ENCODE peak calls at places on chromosomes 16 and 17, in six cellular contexts. E is stomach, I is transverse colon, K is A549, F is suprapubic skin, W is tibial nerve. T is an unnamed sample.

GRCh38 chr17:45325810-45326209 is 9.0 kb upstream of the MAP3K14 start:
- DNase-seq in E (no peak), I (no peak), K (no peak), F (peak; percentile 22), W (no peak), T (no peak)

GRCh38 chr16:450800-451512 is 25.5 kb downstream of the RAB11FIP3 start:
- DNase-seq in E (no peak), I (no peak), K (no peak), F (no peak), W (no peak), T (no peak)

GRCh38 chr17:67438669-67439068 is 61.6 kb downstream of the PITPNC1 start:
- DNase-seq in E (no peak), I (no peak), K (no peak), F (no peak), W (no peak), T (no peak)

GRCh38 chr17:28416703-28417311 is 10.8 kb upstream of the SLC46A1 start:
- DNase-seq in E (peak; percentile 70), I (peak; percentile 68), K (peak; percentile 80), F (no peak), W (peak; percentile 39), T (no peak)

GRCh38 chr16:84553873-84554399 is 49.5 kb upstream of the MEAK7 start:
- DNase-seq in E (no peak), I (no peak), K (no peak), F (no peak), W (no peak), T (no peak)

GRCh38 chr16:55392701-55393100 is 68.7 kb downstream of the IRX6 start:
- DNase-seq in E (no peak), I (no peak), K (no peak), F (no peak), W (no peak), T (no peak)

GRCh38 chr17:58756246-58757161 is 850 bp downstream of the PPM1E start:
- DNase-seq in E (no peak), I (no peak), K (no peak), F (no peak), W (no peak), T (no peak)

GRCh38 chr17:75124041-75124818 is 7.3 kb downstream of the NT5C start:
- DNase-seq in E (peak; percentile 88), I (peak; percentile 95), K (peak; percentile 100), F (no peak), W (no peak), T (peak; percentile 40)

GRCh38 chr16:1002399-1003161 is 21.0 kb downstream of the SOX8 start:
- DNase-seq in E (peak; percentile 63), I (peak; percentile 42), K (peak; percentile 90), F (no peak), W (peak; percentile 56), T (no peak)

GRCh38 chr17:42667088-42667951 is 8.2 kb downstream of the TUBG2 start:
- DNase-seq in E (peak; percentile 60), I (peak; percentile 59), K (peak; percentile 96), F (no peak), W (no peak), T (no peak)

GRCh38 chr17:71985111-71986039 is 135.4 kb upstream of the SOX9 start:
- DNase-seq in E (no peak), I (no peak), K (no peak), F (no peak), W (no peak), T (no peak)

GRCh38 chr17:72455562-72455961 is 334.7 kb downstream of the SOX9 start:
- DNase-seq in E (no peak), I (no peak), K (peak; percentile 62), F (no peak), W (no peak), T (no peak)

GRCh38 chr16:59339871-59340270 is 605.8 kb upstream of the GOT2 start:
- DNase-seq in E (no peak), I (no peak), K (no peak), F (no peak), W (no peak), T (no peak)

GRCh38 chr16:66919569-66920472 is 1.1 kb upstream of the CDH16 start:
- DNase-seq in E (no peak), I (no peak), K (no peak), F (no peak), W (no peak), T (no peak)

GRCh38 chr17:80348551-80349436 is 66.2 kb upstream of the ENDOV start:
- DNase-seq in E (no peak), I (no peak), K (no peak), F (peak; percentile 48), W (no peak), T (no peak)

GRCh38 chr17:83101805-83102480 is 22.5 kb downstream of the METRNL start:
- DNase-seq in E (peak; percentile 78), I (peak; percentile 82), K (no peak), F (no peak), W (no peak), T (no peak)

GRCh38 chr16:81798311-81799137 is 19.4 kb downstream of the PLCG2 start:
- DNase-seq in E (no peak), I (peak; percentile 36), K (no peak), F (no peak), W (no peak), T (no peak)

DNA sequence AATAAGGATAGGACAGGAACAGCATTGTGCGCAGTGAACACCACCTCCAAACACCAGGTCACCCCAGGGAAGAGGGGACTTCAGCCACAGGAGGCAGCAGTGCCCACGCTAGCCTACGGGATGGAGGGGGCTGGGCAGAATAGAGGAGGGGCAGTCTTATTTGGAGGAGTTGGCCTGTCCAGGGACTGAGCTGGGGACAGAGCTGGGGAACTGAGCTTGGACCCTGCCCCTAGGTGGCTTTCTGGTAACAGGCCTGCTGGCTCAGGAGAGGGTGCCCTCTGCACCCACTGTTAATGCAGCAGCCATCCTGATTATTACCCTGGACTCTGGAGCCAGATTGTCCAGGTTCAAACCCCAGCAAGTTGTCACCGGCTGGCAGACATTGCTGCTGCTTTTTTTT is 9.3 kb downstream of the CCDC102A start:
- DNase-seq in E (no peak), I (no peak), K (no peak), F (no peak), W (no peak), T (no peak)
- TF ChIP-seq CTCF in E (no peak), I (no peak), K (no peak), F (no peak), W (no peak), T (no peak)

DNA sequence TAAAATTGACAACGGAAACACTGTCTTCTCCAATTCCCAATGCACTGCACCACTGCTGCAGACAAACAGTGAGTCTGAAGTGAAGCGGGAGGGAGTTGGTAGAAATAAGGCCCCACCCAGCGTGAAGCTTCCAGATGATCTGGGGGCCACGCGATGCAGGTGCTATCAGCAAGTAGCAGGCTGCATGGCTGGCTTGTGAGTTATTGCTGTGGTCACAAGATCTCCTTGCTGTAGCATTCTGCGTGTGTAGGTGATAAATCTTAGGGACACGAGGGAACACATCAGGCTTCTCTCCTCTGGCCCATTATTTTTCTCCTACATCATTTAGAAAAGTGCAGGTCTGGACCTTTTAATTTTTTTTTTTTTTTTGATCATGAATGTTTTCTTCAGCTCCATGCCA is 407.6 kb downstream of the TMEM114 start:
- DNase-seq in E (no peak), I (no peak), K (no peak), F (no peak), W (no peak), T (no peak)
- TF ChIP-seq EP300 in E (no peak), I (no peak), K (no peak), F (no peak), W (no peak), T (no peak)

GRCh38 chr17:40063034-40063765 is 435 bp downstream of the THRA start:
- DNase-seq in E (peak; percentile 51), I (peak; percentile 55), K (no peak), F (peak; percentile 89), W (peak; percentile 59), T (peak; percentile 60)
- TF ChIP-seq POLR2A in E (no peak), I (peak; percentile 60), K (no peak), F (no peak), W (peak; percentile 29), T (peak; percentile 35)

GRCh38 chr17:77442976-77443742 is 302.4 kb downstream of the SEC14L1 start:
- DNase-seq in E (no peak), I (no peak), K (no peak), F (no peak), W (no peak), T (no peak)

GRCh38 chr17:77443743-77444260 is 303.0 kb downstream of the SEC14L1 start:
- DNase-seq in E (no peak), I (no peak), K (no peak), F (no peak), W (no peak), T (no peak)

GRCh38 chr17:77440571-77440981 is 299.8 kb downstream of the SEC14L1 start:
- DNase-seq in E (no peak), I (peak; percentile 29), K (no peak), F (no peak), W (no peak), T (no peak)

GRCh38 chr17:77439382-77440013 is 298.7 kb downstream of the SEC14L1 start:
- DNase-seq in E (no peak), I (no peak), K (no peak), F (no peak), W (no peak), T (no peak)

DNA sequence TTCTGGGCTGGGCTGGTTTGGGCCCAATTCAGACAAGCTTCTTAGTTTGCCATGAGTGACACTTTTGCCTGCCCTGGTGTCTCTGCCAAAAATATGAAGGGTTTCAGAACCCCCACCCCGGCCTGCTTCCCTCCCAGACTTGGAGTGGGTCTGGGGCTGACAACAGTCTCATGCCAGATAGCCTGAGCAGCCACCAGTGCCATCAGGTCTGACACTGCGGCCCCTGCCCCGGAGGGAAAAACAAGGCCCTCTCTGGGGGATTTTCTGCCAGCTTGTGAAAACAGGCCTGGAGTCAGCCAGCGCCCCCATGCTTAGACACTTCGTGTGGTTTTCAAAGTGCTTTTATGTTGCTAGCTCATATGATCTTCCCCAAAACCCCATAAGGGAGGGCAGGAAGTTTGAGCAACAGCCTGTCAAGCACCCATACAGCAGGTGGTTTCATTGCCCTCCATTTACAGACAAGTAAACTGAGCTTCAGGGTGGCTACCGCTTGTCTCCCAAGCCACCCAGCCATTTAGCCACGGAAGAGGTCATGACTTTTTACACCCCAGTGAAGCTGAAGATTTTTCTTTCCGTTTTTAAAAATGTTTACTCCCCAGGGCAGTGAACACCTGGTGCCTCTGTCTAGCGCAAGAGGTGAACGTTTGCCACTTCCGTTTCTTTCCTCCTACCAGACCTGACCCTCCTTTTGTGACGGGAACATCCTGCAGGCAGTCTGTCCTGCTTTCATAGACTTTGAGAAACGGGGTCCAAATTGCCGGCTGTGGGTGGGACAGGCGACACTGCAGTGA is 300.6 kb downstream of the SEC14L1 start:
- DNase-seq in E (no peak), I (peak; percentile 57), K (no peak), F (no peak), W (no peak), T (no peak)
- TF ChIP-seq CTCF in E (no peak), I (no peak), K (no peak), F (no peak), W (no peak), T (no peak)

GRCh38 chr16:88770459-88771293 is 14.3 kb downstream of the PIEZO1 start:
- DNase-seq in E (peak; percentile 40), I (peak; percentile 75), K (peak; percentile 45), F (no peak), W (no peak), T (no peak)
- TF ChIP-seq EP300 in E (no peak), I (no peak), K (no peak), F (no peak), W (no peak), T (no peak)

T was measured in ovary.